ENCODE peak calls at places on chromosome 12, in nine cellular contexts. L is T-cell; B is choroid plexus epithelial cell; C is KBM-7; G is stimulated activated CD4-positive, alpha-beta T cell treated with anti-CD3 and anti-CD28 coated beads, Interleukin-1b, Interleukin-23, amount 100 ng/mL, for 4 hours; Z is colonic mucosa; M is GM20000; H is KG1; N is fibroblast of the conjunctiva. P is an unnamed sample.

GRCh38 chr12:18690653-18691052 is 47.2 kb downstream of the PLCZ1 start:
- DNase-seq in C (no peak), L (no peak), H (no peak), B (peak), M (no peak), G (no peak), Z (no peak), N (no peak), P (no peak)

GRCh38 chr12:132584472-132584871 is 25.9 kb downstream of the LRCOL1 start:
- DNase-seq in N (no peak), B (no peak), Z (no peak), C (no peak), M (no peak), H (no peak), G (no peak), L (no peak), P (no peak)

GRCh38 chr12:49789992-49790391 is 38.2 kb downstream of the NCKAP5L start:
- DNase-seq in B (no peak), N (no peak), G (no peak), Z (no peak), C (no peak), M (no peak), H (no peak), L (no peak), P (no peak)

GRCh38 chr12:120783197-120783596 is 57.6 kb downstream of the ACADS start:
- DNase-seq in C (no peak), B (peak), L (no peak), M (no peak), G (no peak), N (peak), Z (no peak), H (peak), P (no peak)

GRCh38 chr12:131714759-131715158 is 3.9 kb downstream of the SFSWAP start:
- DNase-seq in Z (no peak), M (no peak), L (no peak), N (no peak), H (no peak), C (no peak), B (no peak), G (no peak), P (peak)

GRCh38 chr12:108757842-108758241 is 26.5 kb upstream of the CORO1C start:
- DNase-seq in L (no peak), N (no peak), G (no peak), H (no peak), C (peak), B (no peak), Z (no peak), M (no peak), P (no peak)

GRCh38 chr12:42410345-42410744 is 84.4 kb downstream of the PPHLN1 start:
- DNase-seq in C (no peak), H (no peak), M (no peak), B (peak), G (no peak), N (no peak), L (no peak), Z (no peak), P (no peak)

GRCh38 chr12:108679282-108679681 is 45.6 kb upstream of the SELPLG start:
- DNase-seq in H (no peak), M (no peak), B (no peak), C (no peak), Z (no peak), L (no peak), G (no peak), N (no peak), P (no peak)

GRCh38 chr12:40752011-40752410 is 59.8 kb downstream of the CNTN1 start:
- DNase-seq in N (no peak), M (no peak), L (no peak), Z (no peak), G (no peak), H (no peak), B (no peak), C (no peak), P (no peak)

GRCh38 chr12:2679816-2680675 is 114.7 kb upstream of the FKBP4 start:
- DNase-seq in L (no peak), B (no peak), N (no peak), M (no peak), C (no peak), G (no peak), Z (no peak), H (no peak), P (no peak)

GRCh38 chr12:10673660-10674384 is at the start of gene STYK1:
- DNase-seq in L (peak), B (peak), M (peak), N (no peak), C (peak), Z (peak), H (no peak), G (peak), P (peak)

GRCh38 chr12:121652767-121653497 is 16.5 kb downstream of the MORN3 start:
- DNase-seq in B (no peak), G (no peak), C (no peak), H (no peak), Z (no peak), N (no peak), L (no peak), M (no peak), P (peak)

GRCh38 chr12:46825526-46826414 is at the start of gene SLC38A4:
- DNase-seq in Z (peak), M (no peak), G (no peak), N (no peak), L (no peak), H (no peak), B (peak), C (no peak), P (no peak)

GRCh38 chr12:6768385-6769002 is 2.3 kb downstream of the PTMS start:
- DNase-seq in G (no peak), Z (peak), M (no peak), B (peak), L (no peak), C (no peak), N (no peak), H (no peak), P (no peak)

GRCh38 chr12:53431187-53431586 is 7.5 kb downstream of the AMHR2 start:
- DNase-seq in N (no peak), Z (no peak), B (no peak), M (no peak), L (no peak), G (no peak), H (no peak), C (no peak), P (no peak)

GRCh38 chr12:90897981-90898380 is 57.0 kb downstream of the CCER1 start:
- DNase-seq in N (no peak), G (no peak), H (no peak), B (no peak), M (no peak), Z (no peak), L (no peak), C (no peak), P (no peak)

GRCh38 chr12:123474493-123475255 is 16.7 kb downstream of the SNRNP35 start:
- DNase-seq in N (no peak), H (no peak), L (no peak), Z (no peak), G (no peak), B (no peak), C (no peak), M (no peak), P (no peak)

GRCh38 chr12:57940052-57940914 is 1.1 kb upstream of the ATP23 start:
- DNase-seq in G (no peak), M (no peak), C (no peak), N (no peak), Z (no peak), B (no peak), H (no peak), L (no peak), P (no peak)

GRCh38 chr12:10928746-10929286 is at the start of gene PRH2:
- DNase-seq in Z (no peak), L (no peak), H (no peak), G (no peak), C (no peak), M (no peak), B (no peak), N (no peak), P (no peak)

GRCh38 chr12:31944299-31944698 is 14.9 kb upstream of the RESF1 start:
- DNase-seq in L (no peak), M (no peak), G (no peak), Z (no peak), N (no peak), C (no peak), H (no peak), B (no peak), P (no peak)

GRCh38 chr12:9047105-9047504 is 57.8 kb downstream of the KLRG1 start:
- DNase-seq in H (no peak), C (no peak), M (no peak), Z (no peak), G (no peak), L (no peak), N (no peak), B (no peak), P (no peak)

GRCh38 chr12:26845984-26846383 is 13.0 kb upstream of the ITPR2 start:
- DNase-seq in H (no peak), Z (no peak), L (no peak), G (no peak), C (peak), B (peak), M (no peak), N (peak), P (no peak)

GRCh38 chr12:94266796-94267529 is 118.6 kb downstream of the PLXNC1 start:
- DNase-seq in N (peak), B (peak), G (no peak), H (no peak), L (no peak), M (no peak), Z (no peak), C (peak), P (no peak)

GRCh38 chr12:119868992-119869391 is 8.1 kb downstream of the CIT start:
- DNase-seq in H (no peak), L (no peak), Z (no peak), B (peak), M (no peak), C (no peak), G (no peak), N (peak), P (no peak)

GRCh38 chr12:111455448-111456320 is 50.0 kb downstream of the SH2B3 start:
- DNase-seq in M (no peak), G (no peak), B (peak), Z (no peak), L (no peak), N (no peak), H (no peak), C (no peak), P (no peak)

GRCh38 chr12:113190761-113191160 is 5.2 kb downstream of the RITA1 start:
- DNase-seq in B (peak), M (no peak), Z (no peak), C (no peak), H (no peak), N (no peak), L (no peak), G (no peak), P (no peak)

GRCh38 chr12:95972832-95973465 is 23.2 kb downstream of the HAL start:
- DNase-seq in M (no peak), L (no peak), Z (no peak), B (no peak), C (no peak), G (no peak), N (no peak), H (no peak), P (no peak)

GRCh38 chr12:9760699-9761406 is at the start of gene CD69:
- DNase-seq in Z (peak), G (peak), N (no peak), B (peak), M (peak), H (peak), L (peak), C (peak), P (no peak)

GRCh38 chr12:105201389-105201788 is 34.6 kb downstream of the APPL2 start:
- DNase-seq in C (no peak), H (no peak), G (no peak), Z (no peak), M (no peak), L (no peak), B (peak), N (no peak), P (no peak)

GRCh38 chr12:2541805-2542204 is 253.0 kb upstream of the FKBP4 start:
- DNase-seq in L (no peak), C (no peak), H (no peak), B (no peak), G (no peak), N (no peak), Z (no peak), M (no peak), P (no peak)

P was measured in aorta.